ENCODE peak calls at places on chromosomes 4 and X, in five cellular contexts. One of them, this sample, is unnamed.

GRCh38 chrX:123450217-123450616 is 266.1 kb downstream of the GRIA3 start:
- DNase-seq in K562: peak
- DNase-seq in HepG2: peak
- DNase-seq in H1: no peak
- DNase-seq in GM12878: no peak
- DNase-seq in this sample: no peak

GRCh38 chr4:95693594-95693993 is 144.8 kb upstream of the UNC5C start:
- DNase-seq in K562: no peak
- DNase-seq in HepG2: no peak
- DNase-seq in H1: no peak
- DNase-seq in GM12878: no peak
- DNase-seq in this sample: no peak

GRCh38 chr4:76546282-76547166 is 111.5 kb downstream of the SHROOM3 start:
- DNase-seq in K562: no peak
- DNase-seq in HepG2: no peak
- DNase-seq in H1: no peak
- DNase-seq in GM12878: no peak
- DNase-seq in this sample: no peak

GRCh38 chrX:74382613-74383012 is 38.7 kb upstream of the SLC16A2 start:
- DNase-seq in K562: peak
- DNase-seq in HepG2: peak
- DNase-seq in H1: peak
- DNase-seq in GM12878: peak
- DNase-seq in this sample: peak

GRCh38 chr4:89371614-89372013 is 64.0 kb upstream of the GPRIN3 start:
- DNase-seq in K562: no peak
- DNase-seq in HepG2: no peak
- DNase-seq in H1: no peak
- DNase-seq in GM12878: no peak
- DNase-seq in this sample: no peak

GRCh38 chrX:132504417-132504816 is 15.6 kb upstream of the MBNL3 start:
- DNase-seq in K562: no peak
- DNase-seq in HepG2: no peak
- DNase-seq in H1: no peak
- DNase-seq in GM12878: no peak
- DNase-seq in this sample: no peak

GRCh38 chr4:158042591-158043030 is 130.2 kb downstream of the GASK1B start:
- DNase-seq in K562: no peak
- DNase-seq in HepG2: no peak
- DNase-seq in H1: no peak
- DNase-seq in GM12878: no peak
- DNase-seq in this sample: no peak

GRCh38 chr4:172982151-172982590 is 186.4 kb upstream of the GALNT7 start:
- DNase-seq in K562: no peak
- DNase-seq in HepG2: no peak
- DNase-seq in H1: no peak
- DNase-seq in GM12878: peak
- DNase-seq in this sample: no peak

GRCh38 chrX:11105080-11105479 is 6.1 kb upstream of the HCCS start:
- DNase-seq in K562: peak
- DNase-seq in HepG2: no peak
- DNase-seq in H1: no peak
- DNase-seq in GM12878: no peak
- DNase-seq in this sample: no peak

GRCh38 chr4:54746228-54746627 is 88.5 kb downstream of the KIT start:
- DNase-seq in K562: no peak
- DNase-seq in HepG2: no peak
- DNase-seq in H1: no peak
- DNase-seq in GM12878: no peak
- DNase-seq in this sample: no peak

GRCh38 chr4:15805583-15806517 is 27.7 kb downstream of the CD38 start:
- DNase-seq in K562: peak
- DNase-seq in HepG2: peak
- DNase-seq in H1: no peak
- DNase-seq in GM12878: peak
- DNase-seq in this sample: peak

GRCh38 chr4:78032446-78032845 is 24.7 kb upstream of the FRAS1 start:
- DNase-seq in K562: no peak
- DNase-seq in HepG2: no peak
- DNase-seq in H1: no peak
- DNase-seq in GM12878: no peak
- DNase-seq in this sample: peak

GRCh38 chrX:144683247-144683646 is 564.1 kb upstream of the SPANXN1 start:
- DNase-seq in K562: no peak
- DNase-seq in HepG2: no peak
- DNase-seq in H1: no peak
- DNase-seq in GM12878: no peak
- DNase-seq in this sample: no peak

GRCh38 chr4:56976283-56976877 is 1.0 kb downstream of the NOA1 start:
- DNase-seq in K562: peak
- DNase-seq in HepG2: peak
- DNase-seq in H1: no peak
- DNase-seq in GM12878: no peak
- DNase-seq in this sample: no peak

GRCh38 chr4:7880681-7881080 is 59.0 kb downstream of the AFAP1 start:
- DNase-seq in K562: no peak
- DNase-seq in HepG2: no peak
- DNase-seq in H1: no peak
- DNase-seq in GM12878: no peak
- DNase-seq in this sample: no peak

GRCh38 chr4:91325495-91325894 is 978.3 kb upstream of the GRID2 start:
- DNase-seq in K562: no peak
- DNase-seq in HepG2: no peak
- DNase-seq in H1: no peak
- DNase-seq in GM12878: no peak
- DNase-seq in this sample: peak

GRCh38 chr4:159158989-159159388 is 56.1 kb downstream of the RAPGEF2 start:
- DNase-seq in K562: no peak
- DNase-seq in HepG2: no peak
- DNase-seq in H1: no peak
- DNase-seq in GM12878: no peak
- DNase-seq in this sample: no peak

GRCh38 chr4:80312124-80312523 is 23.4 kb upstream of the CFAP299 start:
- DNase-seq in K562: no peak
- DNase-seq in HepG2: no peak
- DNase-seq in H1: no peak
- DNase-seq in GM12878: no peak
- DNase-seq in this sample: no peak

GRCh38 chr4:73068496-73069337 is 799 bp downstream of the COX18 start:
- DNase-seq in K562: peak
- DNase-seq in HepG2: peak
- DNase-seq in H1: no peak
- DNase-seq in GM12878: peak
- DNase-seq in this sample: peak

GRCh38 chr4:165779950-165780670 is 92.9 kb upstream of the TLL1 start:
- DNase-seq in K562: no peak
- DNase-seq in HepG2: no peak
- DNase-seq in H1: no peak
- DNase-seq in GM12878: no peak
- DNase-seq in this sample: no peak

GRCh38 chrX:84046403-84046984 is 141.5 kb downstream of the RPS6KA6 start:
- DNase-seq in K562: peak
- DNase-seq in HepG2: peak
- DNase-seq in H1: peak
- DNase-seq in GM12878: no peak
- DNase-seq in this sample: peak

GRCh38 chr4:74205559-74205958 is 47.6 kb downstream of the MTHFD2L start:
- DNase-seq in K562: no peak
- DNase-seq in HepG2: no peak
- DNase-seq in H1: no peak
- DNase-seq in GM12878: no peak
- DNase-seq in this sample: no peak

GRCh38 chrX:54807524-54808108 is at the start of gene MAGED2:
- DNase-seq in K562: peak
- DNase-seq in HepG2: no peak
- DNase-seq in H1: no peak
- DNase-seq in GM12878: no peak
- DNase-seq in this sample: peak

GRCh38 chrX:71909956-71910355 is 689 bp upstream of the NHSL2 start:
- DNase-seq in K562: no peak
- DNase-seq in HepG2: no peak
- DNase-seq in H1: peak
- DNase-seq in GM12878: no peak
- DNase-seq in this sample: no peak

GRCh38 chr4:146368209-146368608 is 153.5 kb downstream of the SLC10A7 start:
- DNase-seq in K562: no peak
- DNase-seq in HepG2: no peak
- DNase-seq in H1: no peak
- DNase-seq in GM12878: no peak
- DNase-seq in this sample: no peak

GRCh38 chrX:108165349-108166111 is 74.0 kb downstream of the ATG4A start:
- DNase-seq in K562: peak
- DNase-seq in HepG2: peak
- DNase-seq in H1: peak
- DNase-seq in GM12878: no peak
- DNase-seq in this sample: peak

GRCh38 chr4:111031180-111031579 is 408.3 kb upstream of the PITX2 start:
- DNase-seq in K562: no peak
- DNase-seq in HepG2: no peak
- DNase-seq in H1: no peak
- DNase-seq in GM12878: no peak
- DNase-seq in this sample: no peak

GRCh38 chr4:74623041-74623440 is 171.3 kb downstream of the BTC start:
- DNase-seq in K562: peak
- DNase-seq in HepG2: peak
- DNase-seq in H1: no peak
- DNase-seq in GM12878: no peak
- DNase-seq in this sample: peak

GRCh38 chr4:185028625-185029024 is 10.3 kb downstream of the HELT start:
- DNase-seq in K562: no peak
- DNase-seq in HepG2: no peak
- DNase-seq in H1: no peak
- DNase-seq in GM12878: no peak
- DNase-seq in this sample: no peak

GRCh38 chr4:55727746-55728145 is 91.6 kb upstream of the NMU start:
- DNase-seq in K562: no peak
- DNase-seq in HepG2: no peak
- DNase-seq in H1: no peak
- DNase-seq in GM12878: no peak
- DNase-seq in this sample: no peak

GRCh38 chr4:62408467-62408866 is 1208.3 kb downstream of the ADGRL3 start:
- DNase-seq in K562: no peak
- DNase-seq in HepG2: no peak
- DNase-seq in H1: no peak
- DNase-seq in GM12878: no peak
- DNase-seq in this sample: peak

GRCh38 chr4:59537231-59537886 is 1662.8 kb upstream of the ADGRL3 start:
- DNase-seq in K562: no peak
- DNase-seq in HepG2: no peak
- DNase-seq in H1: no peak
- DNase-seq in GM12878: no peak
- DNase-seq in this sample: no peak

DNA sequence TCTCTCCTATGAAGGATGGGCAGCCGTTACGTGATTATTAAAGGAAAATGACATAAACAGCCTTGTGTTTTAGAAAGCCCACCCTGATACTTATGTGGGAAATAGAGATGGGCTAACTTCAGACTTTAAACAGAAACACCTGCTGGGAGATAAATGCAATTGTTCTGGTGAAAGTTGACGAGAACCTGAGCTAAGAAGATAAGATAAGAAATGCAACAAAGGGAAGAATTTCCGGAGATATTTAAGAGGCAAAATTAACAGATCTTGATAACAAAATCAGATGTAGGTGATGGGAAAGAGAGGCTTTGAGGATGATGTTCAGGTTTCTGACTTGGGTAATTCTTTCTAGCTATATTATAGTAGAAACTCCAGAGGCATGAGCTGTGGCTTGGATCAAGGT is 102.7 kb upstream of the SLC7A11 start:
- DNase-seq in K562: no peak
- DNase-seq in HepG2: no peak
- DNase-seq in H1: no peak
- DNase-seq in GM12878: no peak
- DNase-seq in this sample: no peak
- TF ChIP-seq TAF1 in K562: no peak
- TF ChIP-seq TAF1 in HepG2: no peak
- TF ChIP-seq TAF1 in H1: no peak
- TF ChIP-seq TAF1 in GM12878: no peak
- TF ChIP-seq TAF1 in this sample: no peak

DNA sequence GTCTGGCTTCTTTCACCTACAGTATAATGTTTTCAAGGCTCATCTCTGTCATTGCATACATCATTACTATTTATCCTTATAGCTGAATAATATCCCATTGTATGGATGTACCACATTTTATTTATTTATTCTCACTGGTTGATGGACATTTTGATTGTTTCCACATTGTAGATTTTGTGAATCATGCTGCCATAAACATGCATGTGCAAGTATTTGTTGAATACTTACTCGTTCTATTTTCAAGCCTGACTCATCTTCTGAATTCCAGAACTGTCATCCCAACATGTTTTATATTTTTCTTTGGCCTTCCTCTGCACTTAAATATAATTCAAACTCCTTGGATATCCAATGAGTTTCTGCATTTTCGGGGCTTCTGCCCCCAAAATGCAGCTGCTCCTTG is 77.6 kb downstream of the MXRA5 start:
- DNase-seq in K562: no peak
- DNase-seq in HepG2: no peak
- DNase-seq in H1: no peak
- DNase-seq in GM12878: no peak
- DNase-seq in this sample: no peak
- H3K27ac ChIP-seq in K562: no peak
- H3K27ac ChIP-seq in HepG2: no peak
- H3K27ac ChIP-seq in H1: no peak
- H3K27ac ChIP-seq in GM12878: no peak
- H3K27ac ChIP-seq in this sample: peak

GRCh38 chrX:143623657-143624056 is 12.2 kb downstream of the SLITRK4 start:
- DNase-seq in K562: no peak
- DNase-seq in HepG2: no peak
- DNase-seq in H1: no peak
- DNase-seq in GM12878: no peak
- DNase-seq in this sample: no peak

GRCh38 chrX:143615851-143616250 is 20.1 kb downstream of the SLITRK4 start:
- DNase-seq in K562: no peak
- DNase-seq in HepG2: no peak
- DNase-seq in H1: no peak
- DNase-seq in GM12878: no peak
- DNase-seq in this sample: no peak

DNA sequence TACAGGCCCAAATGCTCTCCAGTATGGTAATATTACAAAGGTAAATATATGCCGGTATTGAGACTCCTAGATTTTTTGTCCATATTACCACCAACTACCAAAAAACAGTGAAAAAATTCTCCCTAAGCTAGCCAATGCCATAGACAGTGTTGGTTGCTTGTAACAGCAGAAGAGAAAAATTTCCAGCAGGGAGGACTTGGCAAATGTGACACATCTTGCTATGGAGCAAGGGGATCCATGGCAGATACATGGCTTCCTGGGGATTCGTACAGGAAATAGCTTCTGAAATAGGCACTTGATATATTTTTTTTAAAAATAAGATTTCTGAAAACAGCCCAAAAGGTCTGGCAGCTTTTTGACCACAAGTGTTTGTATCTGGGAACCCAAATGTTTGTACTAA is 14.6 kb downstream of the SLITRK4 start:
- DNase-seq in K562: no peak
- DNase-seq in HepG2: no peak
- DNase-seq in H1: no peak
- DNase-seq in GM12878: no peak
- DNase-seq in this sample: no peak
- TF ChIP-seq CTCF in K562: no peak
- TF ChIP-seq CTCF in HepG2: no peak
- TF ChIP-seq CTCF in H1: no peak
- TF ChIP-seq CTCF in GM12878: no peak
- TF ChIP-seq CTCF in this sample: no peak

GRCh38 chr4:128358903-128359260 is 71.3 kb upstream of the PGRMC2 start:
- DNase-seq in K562: no peak
- DNase-seq in HepG2: no peak
- DNase-seq in H1: no peak
- DNase-seq in GM12878: no peak
- DNase-seq in this sample: no peak
- TF ChIP-seq TAF1 in K562: no peak
- TF ChIP-seq TAF1 in HepG2: no peak
- TF ChIP-seq TAF1 in H1: no peak
- TF ChIP-seq TAF1 in GM12878: no peak
- TF ChIP-seq TAF1 in this sample: no peak

This sample was measured in SK-N-SH.